ENCODE peak calls at places on chromosomes 5 and 9, in five cellular contexts. One of them, this sample, is unnamed.

GRCh38 chr5:80318212-80318611 is 1.6 kb upstream of the SPZ1 start:
- DNase-seq in GM23248: peak
- DNase-seq in endothelial cell of umbilical vein: no peak
- DNase-seq in fibroblast of lung: peak
- DNase-seq in IMR-90: peak
- DNase-seq in this sample: no peak

GRCh38 chr5:68245325-68245724 is 29.8 kb downstream of the PIK3R1 start:
- DNase-seq in GM23248: peak
- DNase-seq in fibroblast of lung: peak
- DNase-seq in endothelial cell of umbilical vein: peak
- DNase-seq in IMR-90: peak
- DNase-seq in this sample: peak

GRCh38 chr5:176373100-176373818 is 8.0 kb downstream of the ARL10 start:
- DNase-seq in endothelial cell of umbilical vein: no peak
- DNase-seq in IMR-90: peak
- DNase-seq in GM23248: no peak
- DNase-seq in fibroblast of lung: no peak
- DNase-seq in this sample: no peak

GRCh38 chr9:108377382-108377781 is 478.4 kb downstream of the ACTL7B start:
- DNase-seq in fibroblast of lung: no peak
- DNase-seq in IMR-90: no peak
- DNase-seq in GM23248: no peak
- DNase-seq in endothelial cell of umbilical vein: no peak
- DNase-seq in this sample: no peak

GRCh38 chr9:38526571-38526970 is 93.8 kb downstream of the ANKRD18A start:
- DNase-seq in GM23248: no peak
- DNase-seq in endothelial cell of umbilical vein: no peak
- DNase-seq in fibroblast of lung: no peak
- DNase-seq in IMR-90: no peak
- DNase-seq in this sample: no peak

GRCh38 chr9:85014292-85014691 is 344.8 kb downstream of the NTRK2 start:
- DNase-seq in IMR-90: no peak
- DNase-seq in fibroblast of lung: no peak
- DNase-seq in endothelial cell of umbilical vein: no peak
- DNase-seq in GM23248: no peak
- DNase-seq in this sample: no peak

GRCh38 chr5:38618154-38618553 is 61.7 kb upstream of the LIFR start:
- DNase-seq in fibroblast of lung: no peak
- DNase-seq in IMR-90: no peak
- DNase-seq in GM23248: no peak
- DNase-seq in endothelial cell of umbilical vein: no peak
- DNase-seq in this sample: no peak

GRCh38 chr5:107712359-107712870 is 41.7 kb upstream of the EFNA5 start:
- DNase-seq in fibroblast of lung: no peak
- DNase-seq in GM23248: no peak
- DNase-seq in endothelial cell of umbilical vein: no peak
- DNase-seq in IMR-90: no peak
- DNase-seq in this sample: no peak

GRCh38 chr5:34487956-34488355 is 168.2 kb upstream of the RAI14 start:
- DNase-seq in IMR-90: no peak
- DNase-seq in GM23248: peak
- DNase-seq in fibroblast of lung: no peak
- DNase-seq in endothelial cell of umbilical vein: no peak
- DNase-seq in this sample: no peak
- H2AFZ ChIP-seq in IMR-90: no peak
- H2AFZ ChIP-seq in GM23248: peak
- H2AFZ ChIP-seq in fibroblast of lung: no peak
- H2AFZ ChIP-seq in endothelial cell of umbilical vein: peak
- H2AFZ ChIP-seq in this sample: no peak

DNA sequence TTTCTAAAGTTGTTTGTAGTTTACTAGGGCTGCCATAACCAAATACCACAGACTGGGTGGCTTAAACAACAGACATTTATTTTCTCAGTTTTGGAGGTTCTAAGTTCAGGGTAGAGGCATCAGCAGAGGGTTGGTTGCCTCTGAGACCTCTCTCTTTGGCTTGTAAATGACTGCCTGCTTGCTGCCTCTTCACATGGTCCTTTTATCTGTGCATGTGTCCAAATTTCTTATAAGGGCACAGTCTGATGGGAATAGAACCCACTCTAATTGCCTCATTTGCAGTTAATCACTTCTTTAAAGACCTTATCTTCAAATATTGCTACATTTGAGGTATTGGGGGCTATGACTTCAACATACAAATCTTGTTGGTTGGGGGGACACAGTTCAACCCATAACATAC is 36.8 kb downstream of the GPBP1 start:
- DNase-seq in IMR-90: no peak
- DNase-seq in endothelial cell of umbilical vein: no peak
- DNase-seq in fibroblast of lung: no peak
- DNase-seq in GM23248: no peak
- DNase-seq in this sample: no peak
- H3K4me3 ChIP-seq in IMR-90: no peak
- H3K4me3 ChIP-seq in endothelial cell of umbilical vein: no peak
- H3K4me3 ChIP-seq in fibroblast of lung: no peak
- H3K4me3 ChIP-seq in GM23248: no peak
- H3K4me3 ChIP-seq in this sample: no peak

DNA sequence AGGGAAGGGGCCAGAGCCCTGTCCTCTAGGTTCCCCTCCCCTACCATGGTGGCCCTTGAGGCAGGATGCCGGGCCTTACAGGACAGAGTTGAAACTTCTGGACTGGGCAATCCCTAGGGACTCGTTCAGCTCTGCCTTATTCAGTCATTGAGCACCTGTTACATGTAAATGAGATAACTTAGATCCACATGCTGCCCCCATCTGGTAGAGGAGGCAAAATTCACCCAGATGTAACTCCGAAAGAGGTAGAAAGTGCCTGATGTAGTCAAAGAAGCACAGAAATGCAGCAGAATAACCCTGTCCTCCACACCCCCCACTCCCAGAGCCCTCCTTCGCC is 1.5 kb downstream of the GGTA1 start:
- DNase-seq in fibroblast of lung: peak
- DNase-seq in endothelial cell of umbilical vein: peak
- DNase-seq in GM23248: peak
- DNase-seq in IMR-90: peak
- DNase-seq in this sample: peak
- H2AFZ ChIP-seq in fibroblast of lung: no peak
- H2AFZ ChIP-seq in endothelial cell of umbilical vein: no peak
- H2AFZ ChIP-seq in GM23248: no peak
- H2AFZ ChIP-seq in IMR-90: peak
- H2AFZ ChIP-seq in this sample: peak

DNA sequence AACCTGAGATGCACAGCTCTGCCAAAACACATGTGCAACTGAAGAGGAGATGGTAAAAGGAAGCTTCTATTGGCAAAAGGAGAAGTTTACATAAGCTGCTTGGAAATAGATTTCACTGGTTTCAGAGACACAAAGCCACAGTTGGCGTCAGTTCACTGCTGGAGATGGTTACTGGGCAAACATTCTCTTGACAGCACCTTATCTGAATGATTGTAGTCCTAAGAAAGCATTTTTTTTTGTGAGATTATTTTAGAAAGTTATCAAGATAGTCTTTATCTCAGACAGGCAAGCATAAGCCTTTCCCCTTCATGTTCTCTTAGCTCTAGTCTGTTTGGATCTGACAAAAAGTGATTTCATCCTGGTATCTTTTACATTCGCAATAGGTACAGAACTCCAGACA is 1667.9 kb upstream of the NUDT12 start:
- DNase-seq in fibroblast of lung: no peak
- DNase-seq in IMR-90: no peak
- DNase-seq in GM23248: no peak
- DNase-seq in endothelial cell of umbilical vein: no peak
- DNase-seq in this sample: no peak
- H3K4me3 ChIP-seq in fibroblast of lung: no peak
- H3K4me3 ChIP-seq in IMR-90: no peak
- H3K4me3 ChIP-seq in GM23248: no peak
- H3K4me3 ChIP-seq in endothelial cell of umbilical vein: no peak
- H3K4me3 ChIP-seq in this sample: no peak

This sample was measured in neural progenitor cell.